ENCODE peak calls at places on chromosomes 6 and 20, in seven cellular contexts. C is neuronal stem cell, B is IMR-90, O is mesendoderm, T is H9, G is trophoblast cell, E is H1. L is an unnamed sample.

GRCh38 chr6:169225131-169225576 is 28.5 kb downstream of the THBS2 start:
- DNase-seq in C (no peak), B (no peak), O (no peak), T (no peak), G (no peak), E (no peak), L (no peak)

GRCh38 chr6:169968541-169969270 is 217.3 kb downstream of the ERMARD start:
- DNase-seq in C (no peak), B (no peak), O (no peak), T (no peak), G (no peak), E (no peak), L (no peak)

GRCh38 chr6:42742116-42742894 is 3.6 kb downstream of the TBCC start:
- DNase-seq in C (no peak), B (peak; percentile 68), O (no peak), T (no peak), G (no peak), E (no peak), L (peak; percentile 81)

GRCh38 chr20:60242836-60243520 is 284.8 kb downstream of the CDH26 start:
- DNase-seq in C (no peak), B (peak; percentile 35), O (no peak), T (no peak), G (no peak), E (no peak), L (no peak)

GRCh38 chr20:37205130-37205529 is 25.8 kb upstream of the MROH8 start:
- DNase-seq in C (peak; percentile 65), B (no peak), O (no peak), T (no peak), G (no peak), E (no peak), L (no peak)

GRCh38 chr6:132096245-132096644 is 145.1 kb upstream of the CCN2 start:
- DNase-seq in C (no peak), B (no peak), O (no peak), T (no peak), G (no peak), E (no peak), L (no peak)

GRCh38 chr6:13917141-13917540 is 7.6 kb upstream of the RNF182 start:
- DNase-seq in C (no peak), B (no peak), O (peak; percentile 40), T (no peak), G (no peak), E (no peak), L (peak; percentile 22)

GRCh38 chr6:125193208-125193607 is 39.6 kb downstream of the TPD52L1 start:
- DNase-seq in C (no peak), B (no peak), O (no peak), T (no peak), G (no peak), E (no peak), L (no peak)

GRCh38 chr6:144263786-144264185 is 21.3 kb upstream of the UTRN start:
- DNase-seq in C (no peak), B (peak; percentile 38), O (no peak), T (no peak), G (no peak), E (no peak), L (no peak)

GRCh38 chr6:17101422-17102257 is at the start of gene STMND1:
- DNase-seq in C (peak; percentile 21), B (peak; percentile 27), O (peak; percentile 72), T (peak; percentile 66), G (no peak), E (peak; percentile 64), L (peak; percentile 36)

GRCh38 chr6:53282234-53282633 is 66.5 kb downstream of the ELOVL5 start:
- DNase-seq in C (no peak), B (no peak), O (peak; percentile 48), T (no peak), G (no peak), E (no peak), L (peak; percentile 32)

GRCh38 chr6:98579089-98579488 is 255.3 kb upstream of the POU3F2 start:
- DNase-seq in C (no peak), B (no peak), O (no peak), T (no peak), G (no peak), E (no peak), L (no peak)

GRCh38 chr6:46011241-46012085 is 4.2 kb downstream of the CLIC5 start:
- DNase-seq in C (no peak), B (no peak), O (no peak), T (no peak), G (no peak), E (no peak), L (peak; percentile 33)

GRCh38 chr20:31691646-31692275 is 30.9 kb downstream of the BCL2L1 start:
- DNase-seq in C (no peak), B (peak; percentile 59), O (peak; percentile 43), T (no peak), G (no peak), E (no peak), L (no peak)

GRCh38 chr6:95741001-95741400 is 163.7 kb downstream of the MANEA start:
- DNase-seq in C (no peak), B (no peak), O (peak; percentile 62), T (no peak), G (no peak), E (no peak), L (no peak)

GRCh38 chr20:47142782-47143170 is 213.7 kb downstream of the ZMYND8 start:
- DNase-seq in C (no peak), B (no peak), O (no peak), T (no peak), G (no peak), E (no peak), L (no peak)

DNA sequence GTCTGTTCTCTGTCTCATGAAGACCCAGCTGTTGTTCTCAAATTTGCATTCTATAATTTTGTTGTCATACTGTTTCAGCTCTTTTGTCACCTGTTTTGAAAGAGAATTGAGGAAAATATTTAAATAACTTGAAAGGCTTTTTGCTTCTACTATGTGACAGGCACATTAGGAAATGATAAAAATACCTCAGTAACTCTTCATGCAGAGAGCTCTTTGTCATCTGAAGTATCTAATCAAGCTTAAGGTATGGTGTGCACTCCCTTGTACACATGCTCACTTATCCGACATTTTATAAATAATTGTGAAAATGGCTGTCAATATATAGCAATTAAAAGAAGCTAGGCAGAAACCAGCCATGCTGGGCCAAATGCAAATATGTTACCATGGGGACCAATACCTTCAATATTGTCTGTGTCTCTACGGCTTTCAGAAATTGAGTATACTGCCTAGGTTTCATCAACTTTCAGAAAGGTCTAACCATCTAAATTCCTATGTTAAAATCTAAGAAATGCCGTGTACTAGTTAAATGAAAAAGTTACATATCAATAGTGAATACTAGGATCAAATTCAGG is 349.0 kb downstream of the RNGTT start:
- DNase-seq in C (no peak), B (no peak), O (no peak), T (no peak), G (no peak), E (no peak), L (no peak)
- H3K4ac ChIP-seq in C (no peak overlapping the region), B (no peak overlapping the region), O (no peak overlapping the region), T (no peak overlapping the region), G (no peak overlapping the region), E (no peak overlapping the region), L (no peak overlapping the region)

DNA sequence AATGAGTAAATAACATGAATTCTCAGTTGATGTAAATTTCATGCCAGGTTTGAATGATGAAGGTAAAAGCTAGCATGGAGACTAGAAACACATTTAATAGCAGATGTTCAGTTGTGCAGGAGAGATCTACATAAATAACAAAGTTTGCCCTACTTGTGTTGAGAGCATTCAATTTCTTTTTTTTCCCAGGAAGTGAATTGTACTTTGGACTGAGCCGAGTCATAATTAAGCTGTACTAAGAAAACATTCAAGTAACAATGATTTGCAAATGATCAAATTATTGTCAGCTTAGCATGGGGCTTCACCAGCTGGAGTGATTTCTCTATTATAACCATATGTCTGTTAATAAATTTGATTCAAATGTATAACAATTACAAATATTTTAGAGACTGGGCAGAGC is 893.5 kb upstream of the MAP3K7 start:
- DNase-seq in C (no peak), B (no peak), O (no peak), T (no peak), G (no peak), E (no peak), L (no peak)
- H3K4ac ChIP-seq in C (no peak overlapping the region), B (no peak overlapping the region), O (no peak overlapping the region), T (no peak overlapping the region), G (no peak overlapping the region), E (no peak overlapping the region), L (no peak overlapping the region)

DNA sequence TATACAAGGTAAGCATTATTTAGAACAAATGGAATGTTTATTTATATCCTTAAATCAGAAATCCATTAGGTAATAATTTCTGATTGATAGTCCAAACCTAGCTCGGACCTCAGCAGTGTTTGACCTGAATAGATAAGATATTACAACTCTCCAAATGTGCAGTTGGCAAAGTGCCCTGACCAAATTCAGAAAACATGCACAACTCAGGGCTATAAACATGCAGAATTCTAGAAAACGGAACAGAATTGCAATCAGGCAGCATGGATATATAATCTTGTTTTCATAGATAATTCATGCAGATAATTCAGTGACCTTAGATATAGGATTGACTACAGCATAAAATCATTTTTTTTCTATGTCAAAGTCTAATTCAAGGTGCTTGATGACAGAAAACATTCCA is 626.6 kb upstream of the CITED2 start:
- DNase-seq in C (no peak), B (no peak), O (no peak), T (no peak), G (no peak), E (no peak), L (no peak)
- H3K4ac ChIP-seq in C (no peak overlapping the region), B (no peak overlapping the region), O (no peak overlapping the region), T (no peak overlapping the region), G (no peak overlapping the region), E (no peak overlapping the region), L (no peak overlapping the region)

DNA sequence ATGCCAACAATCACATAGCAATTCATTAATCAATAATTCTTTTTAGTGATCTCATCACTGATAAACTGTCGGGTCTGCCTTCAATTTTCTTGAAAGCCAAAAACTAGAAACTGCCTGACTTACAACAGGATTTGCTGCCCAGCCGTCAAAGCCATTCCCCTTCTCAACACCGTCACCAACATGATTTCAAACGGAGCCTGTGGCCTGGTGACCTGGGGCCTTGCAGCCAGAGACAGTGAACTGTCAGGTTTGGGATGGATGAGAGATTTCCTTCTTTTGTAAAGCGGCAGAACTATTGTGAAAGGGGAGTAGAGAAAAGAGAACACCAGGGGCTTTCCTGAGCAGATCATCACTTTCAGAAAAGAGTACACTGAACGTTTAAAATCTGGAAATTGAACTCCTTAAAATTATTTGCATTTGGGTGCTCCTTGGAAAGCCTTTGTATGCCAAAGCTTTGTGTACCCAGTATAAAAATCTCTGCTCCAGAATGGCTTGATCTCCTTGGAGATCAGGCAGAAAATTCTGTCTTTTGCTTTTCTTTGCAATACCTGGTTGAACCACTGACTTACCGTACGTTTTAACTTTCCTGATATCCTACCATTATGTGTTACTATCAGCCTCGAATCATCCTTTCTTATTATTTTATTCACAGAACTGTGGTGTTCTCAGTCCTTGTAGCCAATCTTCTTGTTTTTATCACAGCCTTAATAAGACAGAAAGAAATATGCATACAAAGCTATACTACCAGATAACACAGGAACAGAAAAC is 125.2 kb downstream of the PACRG start:
- DNase-seq in C (no peak), B (no peak), O (no peak), T (no peak), G (no peak), E (no peak), L (no peak)
- H3K4ac ChIP-seq in C (no peak overlapping the region), B (no peak overlapping the region), O (no peak overlapping the region), T (no peak overlapping the region), G (no peak overlapping the region), E (no peak overlapping the region), L (no peak overlapping the region)

GRCh38 chr20:40442181-40442963 is 246.7 kb downstream of the MAFB start:
- DNase-seq in C (no peak), B (no peak), O (peak; percentile 65), T (peak; percentile 47), G (no peak), E (no peak), L (peak; percentile 25)
- H3K4ac ChIP-seq in C (no peak overlapping the region), B (no peak overlapping the region), O (no peak overlapping the region), T (no peak overlapping the region), G (no peak overlapping the region), E (peak overlapping the region; percentile 25), L (no peak overlapping the region)